ENCODE peak calls at places on chromosome 10, in six cellular contexts. E is CD4-positive, alpha-beta T cell; P is Peyer's patch; M is AG04450; R is tibial nerve; J is lower lobe of right lung. G is an unnamed sample.

GRCh38 chr10:29157321-29157720 is 131.5 kb upstream of the LYZL1 start:
- DNase-seq in E (no peak), P (no peak), M (no peak), R (no peak), J (no peak), G (no peak)

GRCh38 chr10:76583711-76584161 is 1053.9 kb downstream of the KCNMA1 start:
- DNase-seq in E (no peak), P (no peak), M (peak), R (no peak), J (no peak), G (peak)

GRCh38 chr10:14653271-14654161 is 121.2 kb downstream of the FAM107B start:
- DNase-seq in E (no peak), P (no peak), M (peak), R (peak), J (no peak), G (peak)

GRCh38 chr10:131706952-131707351 is 193.9 kb upstream of the PPP2R2D start:
- DNase-seq in E (no peak), P (no peak), M (no peak), R (no peak), J (no peak), G (no peak)

GRCh38 chr10:13803566-13804554 is 217.1 kb downstream of the PRPF18 start:
- DNase-seq in E (no peak), P (no peak), M (no peak), R (no peak), J (no peak), G (no peak)

GRCh38 chr10:98389398-98389797 is 25.6 kb downstream of the PYROXD2 start:
- DNase-seq in E (no peak), P (no peak), M (no peak), R (no peak), J (no peak), G (no peak)

GRCh38 chr10:77504196-77504869 is 133.3 kb downstream of the KCNMA1 start:
- DNase-seq in E (no peak), P (no peak), M (no peak), R (no peak), J (no peak), G (peak)

GRCh38 chr10:84265378-84265777 is 20.5 kb downstream of the RGR start:
- DNase-seq in E (no peak), P (no peak), M (no peak), R (no peak), J (no peak), G (no peak)

GRCh38 chr10:122648599-122649428 is 50.8 kb downstream of the C10orf120 start:
- DNase-seq in E (no peak), P (no peak), M (peak), R (peak), J (peak), G (peak)

GRCh38 chr10:96578633-96579032 is 8.2 kb downstream of the TM9SF3 start:
- DNase-seq in E (no peak), P (no peak), M (no peak), R (no peak), J (no peak), G (peak)

GRCh38 chr10:114629083-114629823 is 28.8 kb downstream of the ABLIM1 start:
- DNase-seq in E (no peak), P (no peak), M (no peak), R (no peak), J (no peak), G (no peak)

GRCh38 chr10:33506838-33507661 is 172.6 kb upstream of the NRP1 start:
- DNase-seq in E (no peak), P (no peak), M (no peak), R (no peak), J (no peak), G (peak)

DNA sequence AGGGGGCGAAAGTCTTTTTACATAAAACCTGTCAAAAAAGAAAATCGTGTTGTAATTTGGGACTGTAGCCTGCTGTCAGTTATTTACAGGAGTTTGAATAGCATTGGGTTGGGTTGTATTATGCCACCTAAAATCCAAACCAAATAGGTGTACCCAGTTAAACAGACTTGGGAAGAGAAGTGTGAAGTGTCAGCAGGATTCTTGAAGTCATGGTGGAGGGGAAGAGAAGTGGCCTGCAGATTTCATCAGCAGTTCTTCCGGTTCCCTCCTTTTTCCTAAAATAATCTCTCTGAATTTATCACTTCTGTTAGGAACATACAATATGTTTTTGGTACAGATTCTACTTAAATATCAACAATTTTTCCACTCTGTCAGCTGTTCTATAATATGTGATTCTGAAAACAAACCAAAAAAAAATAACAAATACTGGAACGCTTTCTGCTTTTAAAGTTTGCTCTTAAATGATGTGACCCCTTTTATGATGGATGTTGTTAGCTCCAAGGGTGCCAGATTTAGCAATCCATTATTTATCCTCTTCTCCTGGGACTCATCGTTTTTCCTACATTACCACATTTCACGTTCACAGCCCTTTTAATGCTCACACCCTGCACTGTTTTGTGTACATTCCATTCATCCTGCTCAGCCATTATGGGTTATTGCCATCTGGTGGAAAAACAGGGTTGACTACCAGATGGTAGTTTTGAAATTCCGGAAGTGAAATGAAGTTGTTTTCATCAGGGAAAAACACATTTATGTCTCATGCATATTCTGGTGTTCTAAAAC is 18.7 kb upstream of the ARHGAP12 start:
- DNase-seq in E (no peak), P (no peak), M (peak), R (peak), J (no peak), G (peak)
- TF ChIP-seq CTCF in E (peak), P (no peak), M (no peak), R (peak), J (peak), G (peak)

GRCh38 chr10:69123747-69124557 is at the start of gene VPS26A:
- DNase-seq in E (peak), P (peak), M (peak), R (peak), J (peak), G (peak)
- TF ChIP-seq CTCF in E (peak), P (no peak), M (no peak), R (no peak), J (peak), G (peak)

GRCh38 chr10:51877636-51878035 is 178.2 kb upstream of the CSTF2T start:
- DNase-seq in E (no peak), P (no peak), M (no peak), R (no peak), J (no peak), G (no peak)
- TF ChIP-seq CTCF in E (no peak), P (no peak), M (no peak), R (no peak), J (no peak), G (no peak)

DNA sequence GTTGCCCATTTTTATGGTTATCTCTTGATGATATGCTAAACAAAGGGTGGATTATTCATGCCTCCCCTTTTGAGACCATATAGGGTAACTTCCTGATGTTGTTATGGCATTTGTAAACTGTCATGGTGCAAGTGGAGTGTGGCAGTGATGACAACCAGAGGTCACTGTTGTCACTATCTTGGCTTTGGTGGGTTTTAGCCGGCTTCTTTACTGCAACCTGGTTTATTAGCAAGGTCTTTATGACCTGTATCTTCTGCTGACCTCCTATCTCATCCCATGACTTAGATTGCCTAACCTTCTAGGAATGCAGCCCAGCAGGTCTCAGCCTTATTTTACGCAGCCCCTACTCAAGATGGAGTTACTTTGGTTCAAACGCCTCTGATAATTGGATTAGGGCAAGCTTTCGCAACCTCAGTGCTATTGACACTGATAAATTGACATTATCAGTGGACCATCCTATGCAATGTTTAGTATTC is 36.9 kb downstream of the BAG3 start:
- DNase-seq in E (no peak), P (no peak), M (no peak), R (no peak), J (no peak), G (no peak)
- TF ChIP-seq CTCF in E (no peak), P (no peak), M (no peak), R (no peak), J (no peak), G (no peak)

GRCh38 chr10:92574545-92575377 is 868 bp upstream of the IDE start:
- DNase-seq in E (no peak), P (no peak), M (no peak), R (no peak), J (no peak), G (no peak)
- TF ChIP-seq CTCF in E (peak), P (peak), M (no peak), R (no peak), J (peak), G (peak)

DNA sequence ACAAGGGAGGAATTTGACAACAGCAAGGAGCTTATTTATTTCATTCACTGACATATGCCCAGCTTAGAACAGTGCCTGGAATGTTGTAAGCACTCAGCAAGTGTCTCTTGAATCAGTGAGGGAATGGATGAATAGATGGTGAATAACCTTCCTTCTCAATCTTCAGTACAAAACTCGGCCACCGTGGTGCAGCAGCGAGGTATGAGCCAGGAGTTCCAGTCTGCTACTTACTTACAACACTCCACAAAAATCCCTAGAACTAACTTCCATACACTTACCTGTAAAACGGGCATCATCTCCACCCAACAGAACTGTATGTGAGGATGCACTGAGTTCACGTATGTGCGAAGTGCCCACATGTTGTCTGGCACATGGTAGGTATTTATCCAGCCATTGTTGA is 237.4 kb downstream of the WDR11 start:
- DNase-seq in E (no peak), P (no peak), M (no peak), R (no peak), J (no peak), G (peak)
- TF ChIP-seq CTCF in E (no peak), P (no peak), M (no peak), R (no peak), J (no peak), G (peak)

GRCh38 chr10:74690393-74690792 is 136.0 kb upstream of the KAT6B start:
- DNase-seq in E (no peak), P (no peak), M (no peak), R (no peak), J (no peak), G (no peak)
- TF ChIP-seq CTCF in E (no peak), P (no peak), M (no peak), R (no peak), J (no peak), G (no peak)

DNA sequence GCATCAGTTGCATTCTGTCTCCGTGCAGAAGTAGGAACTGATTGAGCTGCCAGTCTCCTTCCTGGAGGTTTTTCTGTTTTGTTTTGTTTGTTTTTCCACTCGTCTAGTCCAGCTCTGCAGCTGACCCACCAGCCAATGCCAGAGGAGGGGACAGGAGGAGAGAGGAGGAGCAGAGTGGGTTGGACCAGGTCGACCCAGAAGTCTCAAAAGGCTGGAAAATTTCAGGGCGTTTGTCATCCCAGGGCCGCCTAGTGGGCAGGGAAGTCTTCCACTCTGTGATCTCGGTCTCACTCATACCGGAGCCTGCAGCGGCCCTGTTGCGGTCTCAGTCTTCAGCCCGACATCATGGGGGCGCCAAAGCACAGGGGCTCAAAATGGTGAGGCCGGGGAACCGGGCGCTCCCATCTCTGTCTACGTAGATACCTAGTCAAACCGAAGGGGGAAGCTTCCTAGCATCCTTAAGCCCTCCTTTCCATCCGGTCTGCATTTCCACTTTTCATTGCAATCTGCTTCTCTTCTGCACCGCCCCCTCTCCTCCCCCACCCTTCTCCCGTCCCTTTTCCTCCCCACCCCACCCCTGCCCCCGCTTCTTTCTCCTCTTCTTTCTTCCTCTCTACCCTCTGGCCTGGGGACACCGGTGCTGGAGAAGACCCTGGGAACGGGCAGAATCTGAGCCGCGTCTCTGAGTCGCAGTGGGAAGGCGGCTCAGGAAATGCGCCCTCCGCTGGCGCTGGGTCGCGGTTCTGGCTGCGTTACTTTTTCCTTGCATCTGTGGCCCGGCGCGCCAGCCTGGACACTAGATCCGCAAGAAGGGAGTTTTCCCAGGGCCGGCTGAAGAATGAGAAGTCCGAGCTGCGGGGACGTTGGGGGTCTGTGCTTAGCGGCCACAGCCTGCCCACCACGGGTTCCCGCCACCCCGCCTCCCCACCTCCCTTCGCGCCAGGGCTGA is 16.2 kb upstream of the PAX2 start:
- DNase-seq in E (no peak), P (no peak), M (no peak), R (no peak), J (no peak), G (no peak)
- TF ChIP-seq CTCF in E (no peak), P (no peak), M (peak), R (no peak), J (no peak), G (no peak)

DNA sequence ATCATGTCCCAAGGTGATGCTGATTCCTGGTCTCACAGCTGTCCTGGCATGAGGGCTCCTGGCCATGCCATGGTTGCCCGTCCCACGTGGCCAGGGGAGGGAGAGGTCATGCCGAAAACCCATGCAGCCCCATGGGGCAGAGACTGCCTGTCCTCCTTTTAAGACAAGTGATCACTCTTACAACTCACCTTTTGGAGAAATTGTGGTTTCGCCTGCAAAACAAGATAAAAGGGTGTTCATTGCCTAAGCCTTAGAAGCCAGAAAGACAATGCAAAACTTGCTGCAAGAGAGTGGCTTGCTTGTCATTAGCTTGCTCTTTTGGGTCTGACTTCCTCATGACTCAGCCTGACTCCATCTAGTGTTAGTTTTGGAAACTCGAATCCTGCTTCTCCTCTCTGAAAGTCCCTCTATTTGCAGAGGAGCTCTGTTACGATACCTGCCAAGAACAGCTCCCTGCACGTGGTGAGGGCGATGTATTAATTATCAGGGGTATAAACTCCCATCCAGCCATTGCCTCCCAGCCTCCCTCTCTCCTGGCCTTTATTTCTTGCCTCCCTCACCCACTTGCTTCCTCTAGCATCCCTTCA is 26.7 kb downstream of the TMEM273 start:
- DNase-seq in E (no peak), P (no peak), M (no peak), R (no peak), J (no peak), G (peak)
- TF ChIP-seq CTCF in E (no peak), P (no peak), M (peak), R (peak), J (peak), G (no peak)

DNA sequence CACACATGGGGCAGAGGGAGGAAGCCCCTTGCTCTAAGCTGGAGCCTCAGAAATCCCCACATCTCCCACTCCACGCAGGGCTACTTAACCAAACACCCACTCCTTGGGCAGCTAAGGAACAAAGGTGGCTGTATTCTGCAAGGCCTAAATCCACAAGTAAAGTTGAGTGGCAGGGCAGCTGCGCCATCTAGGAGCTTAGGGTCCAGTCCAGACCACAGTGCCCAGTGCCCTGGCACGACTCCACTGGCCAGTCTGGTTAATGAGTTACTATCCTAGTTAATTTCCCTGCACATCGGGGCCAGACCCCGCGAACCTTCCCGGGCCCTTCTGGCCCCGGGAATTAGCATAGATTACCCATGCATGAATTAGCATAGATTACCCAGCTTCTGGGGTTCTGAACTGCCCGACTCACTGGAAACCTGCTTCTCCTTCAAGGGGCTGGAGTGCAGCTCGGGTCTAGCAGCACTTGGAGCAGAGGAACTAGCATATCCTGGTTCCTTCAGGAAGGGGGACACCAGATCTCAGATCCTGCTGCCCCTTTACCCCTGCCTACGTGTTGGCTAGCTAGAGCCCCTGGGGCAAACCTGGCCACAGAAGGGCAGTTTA is 3.2 kb upstream of the EMX2 start:
- DNase-seq in E (no peak), P (no peak), M (no peak), R (no peak), J (no peak), G (no peak)
- TF ChIP-seq CTCF in E (no peak), P (no peak), M (no peak), R (no peak), J (no peak), G (no peak)

G was measured in MCF 10A.